ENCODE peak calls at places on chromosomes 12 and 14, in four cellular contexts. K is cardiac muscle cell, P is RWPE1, G is brain microvascular endothelial cell. E is an unnamed sample.

GRCh38 chr14:22994762-22995275 is 12.5 kb upstream of the AJUBA start:
- DNase-seq in G (no peak), P (no peak), K (peak; percentile 76), E (peak; percentile 56)

GRCh38 chr12:50222275-50222783 is 55.2 kb upstream of the CERS5 start:
- DNase-seq in P (peak; percentile 74), K (peak; percentile 95), G (peak; percentile 87), E (peak; percentile 95)

GRCh38 chr14:106691601-106692291 is 1165.4 kb downstream of the TMEM121 start:
- DNase-seq in G (no peak), P (no peak), K (no peak), E (no peak)

GRCh38 chr12:64560395-64561301 is 49.6 kb upstream of the RASSF3 start:
- DNase-seq in G (peak; percentile 92), K (peak; percentile 90), P (peak; percentile 56), E (peak; percentile 100)

GRCh38 chr14:99754141-99755067 is 38.8 kb upstream of the EML1 start:
- DNase-seq in P (peak; percentile 45), G (no peak), K (no peak), E (no peak)

GRCh38 chr12:42145552-42146215 is 1.0 kb upstream of the GXYLT1 start:
- DNase-seq in K (no peak), P (no peak), G (no peak), E (no peak)

GRCh38 chr14:30608533-30609006 is 13.5 kb upstream of the SCFD1 start:
- DNase-seq in G (peak; percentile 63), P (no peak), K (peak; percentile 15), E (peak; percentile 61)

GRCh38 chr14:75539562-75540478 is 17.6 kb downstream of the BATF start:
- DNase-seq in G (no peak), P (no peak), K (no peak), E (no peak)

GRCh38 chr12:43349863-43350262 is 202.1 kb downstream of the ADAMTS20 start:
- DNase-seq in K (peak; percentile 28), P (no peak), G (no peak), E (peak; percentile 43)

GRCh38 chr12:4443616-4444015 is 2.0 kb downstream of the FGF6 start:
- DNase-seq in K (no peak), P (no peak), G (no peak), E (no peak)

GRCh38 chr12:93895096-93895460 is 217.9 kb downstream of the CRADD start:
- DNase-seq in G (no peak), K (peak; percentile 69), P (no peak), E (no peak)

GRCh38 chr12:68368332-68368731 is 36.2 kb upstream of the MDM1 start:
- DNase-seq in P (no peak), K (peak; percentile 9), G (no peak), E (no peak)

GRCh38 chr12:58186914-58187313 is 245.5 kb downstream of the ATP23 start:
- DNase-seq in P (no peak), K (no peak), G (no peak), E (no peak)

GRCh38 chr14:95062220-95062619 is 95.1 kb downstream of the DICER1 start:
- DNase-seq in K (no peak), P (no peak), G (no peak), E (no peak)

GRCh38 chr12:80195143-80195726 is 95.9 kb downstream of the OTOGL start:
- DNase-seq in K (peak; percentile 74), G (peak; percentile 69), P (peak; percentile 33), E (peak; percentile 83)

GRCh38 chr14:60189923-60190840 is 25.0 kb upstream of the DHRS7 start:
- DNase-seq in G (no peak), K (no peak), P (no peak), E (peak; percentile 25)

GRCh38 chr12:122040579-122041386 is 19.1 kb downstream of the BCL7A start:
- DNase-seq in G (no peak), P (no peak), K (no peak), E (no peak)
- H3K27ac ChIP-seq in G (no peak overlapping the region), P (peak overlapping the region; percentile 39), K (no peak overlapping the region), E (no peak overlapping the region)

DNA sequence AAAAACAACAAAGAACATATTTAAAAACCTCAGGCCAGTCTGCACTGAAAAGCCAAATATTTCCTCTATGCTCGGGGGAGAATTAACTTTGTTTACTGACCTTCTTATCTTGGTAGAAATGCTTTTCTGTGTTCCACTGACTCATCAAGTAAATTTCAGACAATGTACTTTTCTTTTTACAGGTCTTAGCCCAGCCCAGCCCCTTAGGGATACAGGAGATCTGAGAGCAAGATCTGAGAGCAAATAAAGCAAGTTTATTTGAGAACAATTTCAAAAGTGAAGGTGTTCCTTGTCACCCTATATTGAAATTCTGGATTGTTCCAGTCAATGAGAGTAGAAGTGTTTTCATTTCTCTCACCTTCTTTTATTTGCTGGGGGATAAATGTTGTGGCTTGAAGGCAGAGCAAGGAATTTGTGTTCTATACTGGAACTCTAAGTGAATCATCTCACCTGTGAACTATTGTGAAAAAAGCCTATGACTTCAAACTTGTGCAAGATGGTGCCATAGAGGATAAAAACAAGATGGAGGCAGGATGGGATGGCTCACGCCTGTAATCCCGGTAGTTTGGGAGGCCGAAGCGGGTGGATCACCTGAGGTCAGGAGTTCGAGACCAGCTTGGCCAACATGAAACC is 7.9 kb upstream of the GPRC5A start:
- DNase-seq in K (peak; percentile 81), P (peak; percentile 44), G (no peak), E (peak; percentile 46)
- H3K27ac ChIP-seq in K (no peak overlapping the region), P (peak overlapping the region; percentile 82), G (peak overlapping the region; percentile 62), E (no peak overlapping the region)

DNA sequence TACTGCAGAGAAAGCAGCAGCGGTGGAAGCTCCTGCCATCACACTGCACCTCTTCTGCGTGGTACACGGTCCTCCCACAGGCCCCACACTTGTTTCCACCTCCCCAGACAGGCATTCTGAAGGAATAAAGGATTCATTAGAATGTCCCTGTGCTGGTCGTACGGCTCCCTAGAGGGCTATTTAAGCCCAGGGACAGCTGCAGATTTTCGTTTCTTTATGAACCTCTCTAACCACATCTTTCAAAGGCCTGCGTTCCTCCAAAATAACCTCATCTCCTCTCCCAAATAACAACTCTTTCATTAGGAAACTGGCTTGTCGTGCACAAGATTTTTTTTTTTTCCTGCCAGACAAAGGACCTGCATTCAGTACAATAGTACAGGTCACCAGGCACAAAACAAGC is 12.7 kb downstream of the CSRP2 start:
- DNase-seq in P (no peak), G (no peak), K (no peak), E (no peak)
- H3K27ac ChIP-seq in P (no peak overlapping the region), G (no peak overlapping the region), K (peak overlapping the region; percentile 61), E (peak overlapping the region; percentile 31)

DNA sequence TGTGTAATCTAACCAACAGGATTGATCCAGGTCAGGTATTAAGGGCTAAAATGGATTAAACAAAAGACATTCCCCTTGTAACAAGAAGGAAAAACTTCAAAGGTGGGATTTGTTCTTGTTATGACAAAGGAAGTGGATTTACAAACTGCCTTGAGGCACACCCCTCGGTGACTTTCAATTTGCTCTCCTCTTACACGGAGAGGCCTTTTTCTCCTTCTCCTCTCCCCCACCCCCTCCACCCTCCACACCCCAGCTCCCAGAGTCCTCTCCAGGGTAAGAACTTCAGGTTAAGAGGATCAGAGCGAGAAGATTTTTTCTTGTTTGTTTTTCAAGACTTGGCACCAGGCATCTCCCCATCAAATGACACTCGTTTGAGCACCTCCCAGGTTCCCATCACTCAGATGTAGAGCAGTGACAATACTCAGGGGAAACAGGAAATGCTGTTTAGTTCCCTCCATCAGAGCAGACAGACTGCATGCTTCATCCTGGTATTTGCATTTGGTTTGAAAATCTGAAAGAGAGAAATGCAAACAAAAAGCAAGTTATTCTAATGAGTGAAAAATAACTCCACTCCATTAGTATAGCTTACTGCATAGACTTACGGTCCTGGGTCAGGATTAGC is 77.6 kb upstream of the TMEM260 start:
- DNase-seq in P (no peak), K (no peak), G (no peak), E (no peak)
- H3K27ac ChIP-seq in P (no peak overlapping the region), K (no peak overlapping the region), G (no peak overlapping the region), E (no peak overlapping the region)

GRCh38 chr12:120688527-120689071 is 1.6 kb downstream of the MLEC start:
- DNase-seq in P (no peak), K (peak; percentile 33), G (peak; percentile 31), E (peak; percentile 33)
- H3K27ac ChIP-seq in P (no peak overlapping the region), K (peak overlapping the region; percentile 97), G (no peak overlapping the region), E (no peak overlapping the region)

E was measured in fibroblast of lung.